ENCODE peak calls at places on chromosomes 7 and 10, in ten cellular contexts. One of them, this sample, is unnamed.
A peak's percentile ranks its signal among the peaks of the same experiment; 100 is the strongest.

GRCh38 chr7:15515201-15515777 is 46.5 kb downstream of the AGMO start:
- DNase-seq in H1: no peak
- DNase-seq in spleen: no peak
- DNase-seq in upper lobe of right lung: no peak
- DNase-seq in colonic mucosa: no peak
- DNase-seq in brain microvascular endothelial cell: no peak
- DNase-seq in fibroblast of lung: peak; percentile 16
- DNase-seq in CD8-positive, alpha-beta T cell: no peak
- DNase-seq in IMR-90: peak; percentile 1
- DNase-seq in CD4-positive, alpha-beta T cell: no peak
- DNase-seq in this sample: no peak

GRCh38 chr7:140867467-140868314 is 57.0 kb downstream of the BRAF start:
- DNase-seq in H1: no peak
- DNase-seq in spleen: no peak
- DNase-seq in upper lobe of right lung: no peak
- DNase-seq in colonic mucosa: no peak
- DNase-seq in brain microvascular endothelial cell: no peak
- DNase-seq in fibroblast of lung: no peak
- DNase-seq in CD8-positive, alpha-beta T cell: no peak
- DNase-seq in IMR-90: no peak
- DNase-seq in CD4-positive, alpha-beta T cell: no peak
- DNase-seq in this sample: no peak

GRCh38 chr10:75939541-75939940 is 508.1 kb downstream of the LRMDA start:
- DNase-seq in H1: no peak
- DNase-seq in spleen: no peak
- DNase-seq in upper lobe of right lung: no peak
- DNase-seq in colonic mucosa: no peak
- DNase-seq in brain microvascular endothelial cell: no peak
- DNase-seq in fibroblast of lung: no peak
- DNase-seq in CD8-positive, alpha-beta T cell: no peak
- DNase-seq in IMR-90: no peak
- DNase-seq in CD4-positive, alpha-beta T cell: no peak
- DNase-seq in this sample: no peak

GRCh38 chr7:130160023-130160422 is 45.2 kb downstream of the TMEM209 start:
- DNase-seq in H1: no peak
- DNase-seq in spleen: no peak
- DNase-seq in upper lobe of right lung: no peak
- DNase-seq in colonic mucosa: no peak
- DNase-seq in brain microvascular endothelial cell: no peak
- DNase-seq in fibroblast of lung: no peak
- DNase-seq in CD8-positive, alpha-beta T cell: no peak
- DNase-seq in IMR-90: no peak
- DNase-seq in CD4-positive, alpha-beta T cell: no peak
- DNase-seq in this sample: no peak

GRCh38 chr7:112853429-112853828 is 63.2 kb upstream of the TMEM168 start:
- DNase-seq in H1: no peak
- DNase-seq in spleen: no peak
- DNase-seq in upper lobe of right lung: no peak
- DNase-seq in colonic mucosa: no peak
- DNase-seq in brain microvascular endothelial cell: no peak
- DNase-seq in fibroblast of lung: peak; percentile 31
- DNase-seq in CD8-positive, alpha-beta T cell: no peak
- DNase-seq in IMR-90: no peak
- DNase-seq in CD4-positive, alpha-beta T cell: no peak
- DNase-seq in this sample: no peak

GRCh38 chr7:115462301-115463015 is 540.6 kb downstream of the MDFIC start:
- DNase-seq in H1: no peak
- DNase-seq in spleen: no peak
- DNase-seq in upper lobe of right lung: no peak
- DNase-seq in colonic mucosa: no peak
- DNase-seq in brain microvascular endothelial cell: no peak
- DNase-seq in fibroblast of lung: no peak
- DNase-seq in CD8-positive, alpha-beta T cell: no peak
- DNase-seq in IMR-90: no peak
- DNase-seq in CD4-positive, alpha-beta T cell: no peak
- DNase-seq in this sample: no peak

GRCh38 chr10:62626096-62626495 is 178.4 kb upstream of the ADO start:
- DNase-seq in H1: no peak
- DNase-seq in spleen: no peak
- DNase-seq in upper lobe of right lung: no peak
- DNase-seq in colonic mucosa: no peak
- DNase-seq in brain microvascular endothelial cell: no peak
- DNase-seq in fibroblast of lung: no peak
- DNase-seq in CD8-positive, alpha-beta T cell: no peak
- DNase-seq in IMR-90: no peak
- DNase-seq in CD4-positive, alpha-beta T cell: no peak
- DNase-seq in this sample: no peak

GRCh38 chr10:131865223-131865917 is 35.4 kb upstream of the PPP2R2D start:
- DNase-seq in H1: no peak
- DNase-seq in spleen: peak; percentile 31
- DNase-seq in upper lobe of right lung: peak; percentile 40
- DNase-seq in colonic mucosa: no peak
- DNase-seq in brain microvascular endothelial cell: no peak
- DNase-seq in fibroblast of lung: no peak
- DNase-seq in CD8-positive, alpha-beta T cell: no peak
- DNase-seq in IMR-90: no peak
- DNase-seq in CD4-positive, alpha-beta T cell: no peak
- DNase-seq in this sample: no peak

GRCh38 chr10:109721401-109722028 is 201.8 kb downstream of the XPNPEP1 start:
- DNase-seq in H1: no peak
- DNase-seq in spleen: no peak
- DNase-seq in upper lobe of right lung: no peak
- DNase-seq in colonic mucosa: no peak
- DNase-seq in brain microvascular endothelial cell: no peak
- DNase-seq in fibroblast of lung: no peak
- DNase-seq in CD8-positive, alpha-beta T cell: no peak
- DNase-seq in IMR-90: no peak
- DNase-seq in CD4-positive, alpha-beta T cell: no peak
- DNase-seq in this sample: no peak

GRCh38 chr10:16816830-16817124 is 447 bp downstream of the RSU1 start:
- DNase-seq in H1: no peak
- DNase-seq in spleen: no peak
- DNase-seq in upper lobe of right lung: no peak
- DNase-seq in colonic mucosa: no peak
- DNase-seq in brain microvascular endothelial cell: no peak
- DNase-seq in fibroblast of lung: no peak
- DNase-seq in CD8-positive, alpha-beta T cell: no peak
- DNase-seq in IMR-90: peak; percentile 33
- DNase-seq in CD4-positive, alpha-beta T cell: no peak
- DNase-seq in this sample: no peak

GRCh38 chr10:14859775-14860174 is 18.9 kb upstream of the SUV39H2 start:
- DNase-seq in H1: no peak
- DNase-seq in spleen: no peak
- DNase-seq in upper lobe of right lung: no peak
- DNase-seq in colonic mucosa: no peak
- DNase-seq in brain microvascular endothelial cell: no peak
- DNase-seq in fibroblast of lung: peak; percentile 23
- DNase-seq in CD8-positive, alpha-beta T cell: no peak
- DNase-seq in IMR-90: no peak
- DNase-seq in CD4-positive, alpha-beta T cell: no peak
- DNase-seq in this sample: no peak

GRCh38 chr10:15232279-15232678 is 63.8 kb upstream of the NMT2 start:
- DNase-seq in H1: no peak
- DNase-seq in spleen: no peak
- DNase-seq in upper lobe of right lung: no peak
- DNase-seq in colonic mucosa: no peak
- DNase-seq in brain microvascular endothelial cell: no peak
- DNase-seq in fibroblast of lung: no peak
- DNase-seq in CD8-positive, alpha-beta T cell: no peak
- DNase-seq in IMR-90: no peak
- DNase-seq in CD4-positive, alpha-beta T cell: no peak
- DNase-seq in this sample: no peak

GRCh38 chr7:90473819-90474218 is 4.4 kb downstream of the PTTG1IP2 start:
- DNase-seq in H1: no peak
- DNase-seq in spleen: no peak
- DNase-seq in upper lobe of right lung: no peak
- DNase-seq in colonic mucosa: no peak
- DNase-seq in brain microvascular endothelial cell: no peak
- DNase-seq in fibroblast of lung: no peak
- DNase-seq in CD8-positive, alpha-beta T cell: no peak
- DNase-seq in IMR-90: no peak
- DNase-seq in CD4-positive, alpha-beta T cell: no peak
- DNase-seq in this sample: no peak

GRCh38 chr7:66847879-66848810 is 72.9 kb upstream of the TMEM248 start:
- DNase-seq in H1: no peak
- DNase-seq in spleen: no peak
- DNase-seq in upper lobe of right lung: no peak
- DNase-seq in colonic mucosa: no peak
- DNase-seq in brain microvascular endothelial cell: peak; percentile 56
- DNase-seq in fibroblast of lung: peak; percentile 78
- DNase-seq in CD8-positive, alpha-beta T cell: no peak
- DNase-seq in IMR-90: peak; percentile 91
- DNase-seq in CD4-positive, alpha-beta T cell: no peak
- DNase-seq in this sample: peak; percentile 60

GRCh38 chr7:66841898-66842297 is 79.1 kb upstream of the TMEM248 start:
- DNase-seq in H1: no peak
- DNase-seq in spleen: peak; percentile 41
- DNase-seq in upper lobe of right lung: no peak
- DNase-seq in colonic mucosa: no peak
- DNase-seq in brain microvascular endothelial cell: no peak
- DNase-seq in fibroblast of lung: no peak
- DNase-seq in CD8-positive, alpha-beta T cell: no peak
- DNase-seq in IMR-90: no peak
- DNase-seq in CD4-positive, alpha-beta T cell: no peak
- DNase-seq in this sample: no peak

GRCh38 chr7:66844552-66845381 is 76.3 kb upstream of the TMEM248 start:
- DNase-seq in H1: peak; percentile 100
- DNase-seq in spleen: peak; percentile 98
- DNase-seq in upper lobe of right lung: peak; percentile 99
- DNase-seq in colonic mucosa: peak; percentile 99
- DNase-seq in brain microvascular endothelial cell: peak; percentile 96
- DNase-seq in fibroblast of lung: peak; percentile 98
- DNase-seq in CD8-positive, alpha-beta T cell: peak; percentile 99
- DNase-seq in IMR-90: peak; percentile 98
- DNase-seq in CD4-positive, alpha-beta T cell: peak; percentile 98
- DNase-seq in this sample: peak; percentile 84

GRCh38 chr7:66840316-66840715 is 80.7 kb upstream of the TMEM248 start:
- DNase-seq in H1: no peak
- DNase-seq in spleen: peak; percentile 54
- DNase-seq in upper lobe of right lung: peak; percentile 30
- DNase-seq in colonic mucosa: no peak
- DNase-seq in brain microvascular endothelial cell: no peak
- DNase-seq in fibroblast of lung: no peak
- DNase-seq in CD8-positive, alpha-beta T cell: no peak
- DNase-seq in IMR-90: no peak
- DNase-seq in CD4-positive, alpha-beta T cell: no peak
- DNase-seq in this sample: no peak

GRCh38 chr7:66845382-66846095 is 75.5 kb upstream of the TMEM248 start:
- DNase-seq in H1: peak; percentile 56
- DNase-seq in spleen: peak; percentile 88
- DNase-seq in upper lobe of right lung: no peak
- DNase-seq in colonic mucosa: no peak
- DNase-seq in brain microvascular endothelial cell: no peak
- DNase-seq in fibroblast of lung: peak; percentile 1
- DNase-seq in CD8-positive, alpha-beta T cell: no peak
- DNase-seq in IMR-90: no peak
- DNase-seq in CD4-positive, alpha-beta T cell: no peak
- DNase-seq in this sample: no peak
- H3K27ac ChIP-seq in H1: peak overlapping the region; percentile 97
- H3K27ac ChIP-seq in spleen: peak overlapping the region; percentile 96
- H3K27ac ChIP-seq in upper lobe of right lung: peak overlapping the region; percentile 95
- H3K27ac ChIP-seq in colonic mucosa: peak overlapping the region; percentile 77
- H3K27ac ChIP-seq in brain microvascular endothelial cell: peak overlapping the region; percentile 91
- H3K27ac ChIP-seq in fibroblast of lung: peak overlapping the region; percentile 99
- H3K27ac ChIP-seq in CD8-positive, alpha-beta T cell: peak overlapping the region; percentile 98
- H3K27ac ChIP-seq in IMR-90: peak overlapping the region; percentile 81
- H3K27ac ChIP-seq in CD4-positive, alpha-beta T cell: peak overlapping the region; percentile 98
- H3K27ac ChIP-seq in this sample: peak overlapping the region; percentile 80

GRCh38 chr7:94324380-94325120 is 70.1 kb upstream of the COL1A2 start:
- DNase-seq in H1: no peak
- DNase-seq in spleen: no peak
- DNase-seq in upper lobe of right lung: no peak
- DNase-seq in colonic mucosa: no peak
- DNase-seq in brain microvascular endothelial cell: no peak
- DNase-seq in fibroblast of lung: peak; percentile 44
- DNase-seq in CD8-positive, alpha-beta T cell: no peak
- DNase-seq in IMR-90: peak; percentile 53
- DNase-seq in CD4-positive, alpha-beta T cell: no peak
- DNase-seq in this sample: no peak
- H3K27ac ChIP-seq in H1: no peak overlapping the region
- H3K27ac ChIP-seq in spleen: no peak overlapping the region
- H3K27ac ChIP-seq in upper lobe of right lung: no peak overlapping the region
- H3K27ac ChIP-seq in colonic mucosa: no peak overlapping the region
- H3K27ac ChIP-seq in brain microvascular endothelial cell: no peak overlapping the region
- H3K27ac ChIP-seq in fibroblast of lung: no peak overlapping the region
- H3K27ac ChIP-seq in CD8-positive, alpha-beta T cell: no peak overlapping the region
- H3K27ac ChIP-seq in IMR-90: peak overlapping the region; percentile 47
- H3K27ac ChIP-seq in CD4-positive, alpha-beta T cell: no peak overlapping the region
- H3K27ac ChIP-seq in this sample: no peak overlapping the region

GRCh38 chr10:99628923-99629624 is 8.8 kb upstream of the SLC25A28 start:
- DNase-seq in H1: no peak
- DNase-seq in spleen: no peak
- DNase-seq in upper lobe of right lung: no peak
- DNase-seq in colonic mucosa: no peak
- DNase-seq in brain microvascular endothelial cell: no peak
- DNase-seq in fibroblast of lung: no peak
- DNase-seq in CD8-positive, alpha-beta T cell: no peak
- DNase-seq in IMR-90: no peak
- DNase-seq in CD4-positive, alpha-beta T cell: no peak
- DNase-seq in this sample: no peak

GRCh38 chr10:99629625-99629978 is 9.4 kb upstream of the SLC25A28 start:
- DNase-seq in H1: no peak
- DNase-seq in spleen: no peak
- DNase-seq in upper lobe of right lung: no peak
- DNase-seq in colonic mucosa: no peak
- DNase-seq in brain microvascular endothelial cell: no peak
- DNase-seq in fibroblast of lung: no peak
- DNase-seq in CD8-positive, alpha-beta T cell: no peak
- DNase-seq in IMR-90: no peak
- DNase-seq in CD4-positive, alpha-beta T cell: no peak
- DNase-seq in this sample: no peak

GRCh38 chr10:99630439-99630838 is 10.2 kb upstream of the SLC25A28 start:
- DNase-seq in H1: no peak
- DNase-seq in spleen: no peak
- DNase-seq in upper lobe of right lung: no peak
- DNase-seq in colonic mucosa: peak; percentile 29
- DNase-seq in brain microvascular endothelial cell: peak; percentile 56
- DNase-seq in fibroblast of lung: peak; percentile 64
- DNase-seq in CD8-positive, alpha-beta T cell: no peak
- DNase-seq in IMR-90: peak; percentile 64
- DNase-seq in CD4-positive, alpha-beta T cell: no peak
- DNase-seq in this sample: no peak

GRCh38 chr10:99631496-99631895 is 11.3 kb upstream of the SLC25A28 start:
- DNase-seq in H1: no peak
- DNase-seq in spleen: no peak
- DNase-seq in upper lobe of right lung: no peak
- DNase-seq in colonic mucosa: no peak
- DNase-seq in brain microvascular endothelial cell: no peak
- DNase-seq in fibroblast of lung: peak; percentile 9
- DNase-seq in CD8-positive, alpha-beta T cell: no peak
- DNase-seq in IMR-90: peak; percentile 78
- DNase-seq in CD4-positive, alpha-beta T cell: no peak
- DNase-seq in this sample: no peak

GRCh38 chr10:99630991-99631390 is 10.8 kb upstream of the SLC25A28 start:
- DNase-seq in H1: no peak
- DNase-seq in spleen: no peak
- DNase-seq in upper lobe of right lung: no peak
- DNase-seq in colonic mucosa: no peak
- DNase-seq in brain microvascular endothelial cell: no peak
- DNase-seq in fibroblast of lung: no peak
- DNase-seq in CD8-positive, alpha-beta T cell: no peak
- DNase-seq in IMR-90: peak; percentile 15
- DNase-seq in CD4-positive, alpha-beta T cell: no peak
- DNase-seq in this sample: no peak
- H3K27ac ChIP-seq in H1: no peak overlapping the region
- H3K27ac ChIP-seq in spleen: no peak overlapping the region
- H3K27ac ChIP-seq in upper lobe of right lung: no peak overlapping the region
- H3K27ac ChIP-seq in colonic mucosa: no peak overlapping the region
- H3K27ac ChIP-seq in brain microvascular endothelial cell: no peak overlapping the region
- H3K27ac ChIP-seq in fibroblast of lung: no peak overlapping the region
- H3K27ac ChIP-seq in CD8-positive, alpha-beta T cell: no peak overlapping the region
- H3K27ac ChIP-seq in IMR-90: no peak overlapping the region
- H3K27ac ChIP-seq in CD4-positive, alpha-beta T cell: no peak overlapping the region
- H3K27ac ChIP-seq in this sample: peak overlapping the region; percentile 69

GRCh38 chr10:133600657-133601056 is 25.9 kb downstream of the FRG2B start:
- DNase-seq in H1: no peak
- DNase-seq in spleen: no peak
- DNase-seq in upper lobe of right lung: no peak
- DNase-seq in colonic mucosa: no peak
- DNase-seq in brain microvascular endothelial cell: no peak
- DNase-seq in fibroblast of lung: no peak
- DNase-seq in CD8-positive, alpha-beta T cell: no peak
- DNase-seq in IMR-90: no peak
- DNase-seq in CD4-positive, alpha-beta T cell: no peak
- DNase-seq in this sample: no peak
- H3K27ac ChIP-seq in H1: no peak overlapping the region
- H3K27ac ChIP-seq in spleen: no peak overlapping the region
- H3K27ac ChIP-seq in upper lobe of right lung: no peak overlapping the region
- H3K27ac ChIP-seq in colonic mucosa: no peak overlapping the region
- H3K27ac ChIP-seq in brain microvascular endothelial cell: no peak overlapping the region
- H3K27ac ChIP-seq in fibroblast of lung: no peak overlapping the region
- H3K27ac ChIP-seq in CD8-positive, alpha-beta T cell: no peak overlapping the region
- H3K27ac ChIP-seq in IMR-90: no peak overlapping the region
- H3K27ac ChIP-seq in CD4-positive, alpha-beta T cell: no peak overlapping the region
- H3K27ac ChIP-seq in this sample: no peak overlapping the region